ENCODE peak calls at places on chromosome 17, in five cellular contexts. H, M, T, U and Y are unnamed samples. For H3K9me3, the result is how much of the 10 kb centered on the place peaks cover.

GRCh38 chr17:48576479-48577309 is 1.5 kb downstream of the HOXB4 start:
- DNase-seq in H (no peak), M (no peak), T (no peak), U (no peak), Y (no peak)

GRCh38 chr17:653724-654123 is 60.9 kb downstream of the VPS53 start:
- DNase-seq in H (no peak), M (no peak), T (no peak), U (no peak), Y (no peak)

GRCh38 chr17:83145358-83145738 is 65.9 kb downstream of the METRNL start:
- DNase-seq in H (no peak), M (no peak), T (no peak), U (no peak), Y (no peak)

GRCh38 chr17:77831497-77832179 is 126.9 kb upstream of the TNRC6C start:
- DNase-seq in H (peak), M (no peak), T (no peak), U (no peak), Y (no peak)

GRCh38 chr17:82235775-82236141 is 6.9 kb downstream of the SLC16A3 start:
- DNase-seq in H (peak), M (no peak), T (no peak), U (no peak), Y (no peak)

GRCh38 chr17:59840908-59841666 is 51.7 kb downstream of the TUBD1 start:
- DNase-seq in H (no peak), M (peak), T (peak), U (no peak), Y (no peak)

GRCh38 chr17:30716461-30717289 is 107.8 kb downstream of the CRLF3 start:
- DNase-seq in H (peak), M (no peak), T (no peak), U (no peak), Y (no peak)

GRCh38 chr17:9016941-9017552 is 4.3 kb upstream of the NTN1 start:
- DNase-seq in H (no peak), M (no peak), T (peak), U (no peak), Y (no peak)

GRCh38 chr17:31598921-31599571 is 207.6 kb downstream of the RAB11FIP4 start:
- DNase-seq in H (no peak), M (no peak), T (no peak), U (no peak), Y (no peak)

GRCh38 chr17:51850206-51850605 is 308.3 kb downstream of the CA10 start:
- DNase-seq in H (no peak), M (no peak), T (no peak), U (no peak), Y (no peak)

GRCh38 chr17:67617304-67617899 is 100.3 kb upstream of the NOL11 start:
- DNase-seq in H (no peak), M (no peak), T (no peak), U (no peak), Y (no peak)

GRCh38 chr17:77873518-77874302 is 84.8 kb upstream of the TNRC6C start:
- DNase-seq in H (no peak), M (peak), T (no peak), U (peak), Y (no peak)

GRCh38 chr17:333626-334396 is 18.8 kb downstream of the RPH3AL start:
- DNase-seq in H (peak), M (no peak), T (no peak), U (peak), Y (no peak)

GRCh38 chr17:2337152-2337810 is at the start of gene SGSM2:
- DNase-seq in H (peak), M (peak), T (no peak), U (peak), Y (peak)

GRCh38 chr17:42387221-42387657 is 1.0 kb downstream of the STAT3 start:
- DNase-seq in H (no peak), M (peak), T (no peak), U (no peak), Y (no peak)

GRCh38 chr17:19016881-19017280 is 12.3 kb upstream of the FAM83G start:
- DNase-seq in H (no peak), M (no peak), T (no peak), U (no peak), Y (no peak)

GRCh38 chr17:39950871-39951348 is 11.9 kb upstream of the GSDMA start:
- DNase-seq in H (peak), M (no peak), T (no peak), U (peak), Y (no peak)

GRCh38 chr17:44829558-44830358 is at the start of gene GJC1:
- DNase-seq in H (peak), M (peak), T (no peak), U (peak), Y (peak)

GRCh38 chr17:79932907-79933306 is 93.7 kb upstream of the CBX4 start:
- DNase-seq in H (no peak), M (no peak), T (no peak), U (no peak), Y (no peak)

GRCh38 chr17:80414508-80414802 is 512 bp upstream of the ENDOV start:
- DNase-seq in H (no peak), M (no peak), T (no peak), U (no peak), Y (no peak)

GRCh38 chr17:38447502-38448095 is 19.3 kb downstream of the ARHGAP23 start:
- DNase-seq in H (no peak), M (no peak), T (no peak), U (no peak), Y (no peak)

GRCh38 chr17:46885415-46885814 is 34.0 kb downstream of the WNT9B start:
- DNase-seq in H (no peak), M (no peak), T (no peak), U (no peak), Y (no peak)

DNA sequence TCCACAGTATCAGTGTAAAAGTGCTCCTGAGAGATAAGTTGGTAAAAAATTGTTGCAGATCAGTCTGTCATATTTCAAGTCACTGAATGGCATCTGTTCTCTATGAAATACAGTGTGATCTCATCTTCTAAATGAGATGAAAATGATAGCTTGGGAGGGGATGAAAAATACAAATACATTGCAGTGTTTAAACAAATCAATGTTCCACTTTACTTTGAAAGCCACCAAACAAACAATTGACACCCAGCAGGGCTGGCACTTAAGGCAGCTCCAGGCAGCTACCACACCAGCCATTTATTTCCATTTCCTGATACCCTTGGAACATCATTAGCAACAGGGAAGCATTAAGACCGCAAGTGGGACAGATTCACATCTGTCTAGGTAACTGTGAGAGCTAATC is 827.6 kb upstream of the KIF2B start:
- DNase-seq in H (no peak), M (no peak), T (no peak), U (no peak), Y (no peak)
- H3K9me3 ChIP-seq in H (under half), M (under half), T (under half), U (under half), Y (under half)

GRCh38 chr17:27199948-27200347 is 94.0 kb upstream of the WSB1 start:
- DNase-seq in H (no peak), M (no peak), T (no peak), U (no peak), Y (no peak)

GRCh38 chr17:27206447-27206846 is 87.5 kb upstream of the WSB1 start:
- DNase-seq in H (no peak), M (no peak), T (no peak), U (no peak), Y (no peak)

GRCh38 chr17:27203241-27203640 is 90.7 kb upstream of the WSB1 start:
- DNase-seq in H (no peak), M (no peak), T (no peak), U (no peak), Y (no peak)

GRCh38 chr17:27200476-27200875 is 93.4 kb upstream of the WSB1 start:
- DNase-seq in H (no peak), M (no peak), T (no peak), U (no peak), Y (no peak)
- H3K9me3 ChIP-seq in H (under half), M (under half), T (under half), U (under half), Y (under half)

DNA sequence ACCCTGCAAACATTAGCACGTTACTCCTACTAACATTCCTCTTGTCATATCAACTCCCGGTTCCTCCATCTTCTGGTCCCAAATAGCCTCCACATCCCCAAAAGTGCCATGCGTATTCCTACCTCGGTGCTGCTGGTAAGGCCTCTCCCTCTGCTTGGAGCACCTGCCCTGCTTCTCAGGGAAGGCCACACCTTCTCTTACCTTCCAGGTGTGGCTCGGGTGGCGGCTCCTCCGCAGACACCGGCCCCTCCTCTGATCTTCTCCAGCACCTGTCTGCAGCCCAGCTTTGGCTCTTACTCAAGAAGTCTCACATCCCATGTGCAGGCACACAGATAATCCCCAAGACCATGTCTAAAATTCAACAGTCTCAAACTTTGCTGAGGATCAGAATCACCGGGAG is 92.3 kb downstream of the GAS7 start:
- DNase-seq in H (no peak), M (no peak), T (no peak), U (no peak), Y (no peak)
- H3K9me3 ChIP-seq in H (under half), M (under half), T (under half), U (under half), Y (under half)

GRCh38 chr17:13416748-13417363 is 184.9 kb downstream of the HS3ST3A1 start:
- DNase-seq in H (no peak), M (no peak), T (no peak), U (no peak), Y (no peak)
- H3K9me3 ChIP-seq in H (under half), M (under half), T (under half), U (under half), Y (under half)

DNA sequence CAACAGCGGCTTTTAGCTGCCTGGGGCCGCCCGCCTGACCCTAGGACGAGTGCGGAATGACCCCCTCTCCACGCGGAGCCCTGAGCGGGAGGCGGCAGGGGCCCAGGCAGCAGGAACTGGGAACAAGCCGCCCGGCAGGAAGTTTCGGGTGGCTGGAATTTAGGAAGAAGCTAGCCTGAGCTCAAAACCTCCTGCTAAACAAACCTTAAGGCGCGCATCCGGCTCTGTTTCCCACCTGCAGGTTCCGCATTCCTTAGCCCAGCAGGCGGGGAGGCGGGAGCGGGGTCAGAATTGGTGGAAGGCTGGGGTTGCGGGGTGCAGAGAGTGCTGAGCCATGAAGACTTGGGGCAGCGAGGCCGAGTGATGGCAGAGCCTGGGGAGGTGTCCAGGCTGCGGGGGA is 813.9 kb downstream of the KCNJ18 start:
- DNase-seq in H (no peak), M (no peak), T (no peak), U (no peak), Y (no peak)
- H3K9me3 ChIP-seq in H (under half), M (under half), T (under half), U (under half), Y (under half)

GRCh38 chr17:61330174-61331150 is 69.2 kb upstream of the TBX2 start:
- DNase-seq in H (no peak), M (no peak), T (no peak), U (no peak), Y (no peak)

GRCh38 chr17:61333151-61333550 is 66.5 kb upstream of the TBX2 start:
- DNase-seq in H (no peak), M (no peak), T (no peak), U (no peak), Y (no peak)

GRCh38 chr17:61331178-61331577 is 68.5 kb upstream of the TBX2 start:
- DNase-seq in H (peak), M (no peak), T (no peak), U (peak), Y (no peak)

GRCh38 chr17:61334673-61335072 is 65.0 kb upstream of the TBX2 start:
- DNase-seq in H (no peak), M (no peak), T (no peak), U (no peak), Y (no peak)

DNA sequence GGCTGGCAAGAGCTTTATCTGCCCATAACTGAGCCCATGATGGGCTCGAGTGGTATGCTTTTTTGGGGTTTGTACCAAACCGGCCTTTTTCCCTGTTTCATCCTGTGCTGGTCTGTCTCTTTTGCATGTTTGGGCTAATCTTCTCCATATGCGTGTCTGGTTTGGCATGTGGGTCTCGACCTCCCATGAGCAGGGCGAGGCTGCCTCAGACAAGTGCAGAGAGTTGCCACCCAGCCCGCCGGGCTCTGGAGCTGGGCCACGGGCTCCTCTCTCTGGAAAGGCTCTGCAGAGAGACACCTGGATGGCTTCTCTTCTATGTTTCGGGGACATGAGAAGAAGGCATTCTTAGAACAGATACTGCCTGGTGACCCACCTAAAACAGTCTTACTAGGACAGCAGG is 67.8 kb upstream of the TBX2 start:
- DNase-seq in H (no peak), M (no peak), T (no peak), U (no peak), Y (no peak)
- H3K9me3 ChIP-seq in H (under half), M (under half), T (under half), U (under half), Y (under half)